ENCODE peak calls at places on chromosomes 2 and 18, in four cellular contexts. I, P, Z and S are unnamed samples.

GRCh38 chr2:136185991-136186771 is 68.2 kb upstream of the CXCR4 start:
- DNase-seq in I (no peak), P (no peak), Z (no peak), S (no peak)

GRCh38 chr2:70709746-70710145 is 58.3 kb downstream of the ADD2 start:
- DNase-seq in I (no peak), P (no peak), Z (no peak), S (no peak)

GRCh38 chr2:158131919-158132566 is 30.4 kb downstream of the UPP2 start:
- DNase-seq in I (no peak), P (no peak), Z (no peak), S (peak; percentile 86)

GRCh38 chr2:188984680-188985079 is 10.5 kb downstream of the COL3A1 start:
- DNase-seq in I (no peak), P (no peak), Z (no peak), S (no peak)

GRCh38 chr2:18301421-18302139 is 258.9 kb downstream of the RDH14 start:
- DNase-seq in I (no peak), P (no peak), Z (no peak), S (no peak)

GRCh38 chr2:197205590-197206215 is 104.9 kb downstream of the ANKRD44 start:
- DNase-seq in I (peak; percentile 30), P (no peak), Z (no peak), S (peak; percentile 43)

GRCh38 chr18:28176674-28176932 is 327 bp downstream of the CDH2 start:
- DNase-seq in I (no peak), P (no peak), Z (no peak), S (no peak)

GRCh38 chr2:203750669-203751068 is 44.2 kb downstream of the CD28 start:
- DNase-seq in I (no peak), P (no peak), Z (no peak), S (no peak)

GRCh38 chr2:129252781-129253460 is 726.5 kb upstream of the RAB6C start:
- DNase-seq in I (no peak), P (no peak), Z (no peak), S (no peak)

GRCh38 chr2:68366083-68366560 is 1.0 kb downstream of the PLEK start:
- DNase-seq in I (peak; percentile 46), P (no peak), Z (no peak), S (peak; percentile 41)

GRCh38 chr2:215363461-215364156 is 51.8 kb downstream of the ATIC start:
- DNase-seq in I (no peak), P (no peak), Z (no peak), S (no peak)

GRCh38 chr18:10495936-10496335 is 29.9 kb upstream of the NAPG start:
- DNase-seq in I (no peak), P (no peak), Z (no peak), S (no peak)

GRCh38 chr2:206241767-206242166 is 32.7 kb upstream of the ZDBF2 start:
- DNase-seq in I (no peak), P (no peak), Z (no peak), S (no peak)

GRCh38 chr2:160425394-160425793 is 68.2 kb downstream of the RBMS1 start:
- DNase-seq in I (no peak), P (no peak), Z (no peak), S (no peak)

GRCh38 chr2:164061129-164061746 is 325.4 kb upstream of the FIGN start:
- DNase-seq in I (no peak), P (no peak), Z (peak; percentile 20), S (peak; percentile 15)

GRCh38 chr2:26483501-26483900 is 5.6 kb upstream of the OTOF start:
- DNase-seq in I (no peak), P (no peak), Z (no peak), S (no peak)

GRCh38 chr18:3425450-3425849 is 24.5 kb upstream of the TGIF1 start:
- DNase-seq in I (no peak), P (no peak), Z (no peak), S (no peak)

GRCh38 chr2:129935118-129935517 is 44.3 kb upstream of the RAB6C start:
- DNase-seq in I (no peak), P (no peak), Z (no peak), S (no peak)

GRCh38 chr2:186612555-186613440 is 22.9 kb downstream of the ITGAV start:
- DNase-seq in I (no peak), P (no peak), Z (no peak), S (no peak)

GRCh38 chr2:180012523-180012922 is 5.4 kb upstream of the CWC22 start:
- DNase-seq in I (no peak), P (no peak), Z (no peak), S (peak; percentile 16)

GRCh38 chr2:174577967-174578589 is 19.5 kb downstream of the WIPF1 start:
- DNase-seq in I (no peak), P (no peak), Z (no peak), S (peak; percentile 23)

GRCh38 chr2:104858325-104858978 is 4.5 kb downstream of the POU3F3 start:
- DNase-seq in I (no peak), P (no peak), Z (no peak), S (no peak)

GRCh38 chr2:30481323-30481800 is 34.3 kb downstream of the LCLAT1 start:
- DNase-seq in I (peak; percentile 31), P (no peak), Z (no peak), S (peak; percentile 46)

GRCh38 chr2:238811293-238811692 is 36.6 kb upstream of the TWIST2 start:
- DNase-seq in I (no peak), P (no peak), Z (no peak), S (no peak)

GRCh38 chr2:26477911-26478253 is at the start of gene OTOF:
- DNase-seq in I (no peak), P (peak; percentile 75), Z (no peak), S (no peak)

GRCh38 chr18:31721596-31721995 is 37.2 kb upstream of the B4GALT6 start:
- DNase-seq in I (no peak), P (no peak), Z (no peak), S (no peak)

GRCh38 chr18:35087726-35088125 is 46.5 kb downstream of the MAPRE2 start:
- DNase-seq in I (no peak), P (no peak), Z (no peak), S (no peak)

GRCh38 chr18:35084494-35085449 is 43.6 kb downstream of the MAPRE2 start:
- DNase-seq in I (no peak), P (no peak), Z (no peak), S (peak; percentile 21)

GRCh38 chr18:35085450-35086032 is 44.3 kb downstream of the MAPRE2 start:
- DNase-seq in I (no peak), P (no peak), Z (no peak), S (peak; percentile 7)

GRCh38 chr18:35088931-35089330 is 47.7 kb downstream of the MAPRE2 start:
- DNase-seq in I (no peak), P (no peak), Z (no peak), S (no peak)

DNA sequence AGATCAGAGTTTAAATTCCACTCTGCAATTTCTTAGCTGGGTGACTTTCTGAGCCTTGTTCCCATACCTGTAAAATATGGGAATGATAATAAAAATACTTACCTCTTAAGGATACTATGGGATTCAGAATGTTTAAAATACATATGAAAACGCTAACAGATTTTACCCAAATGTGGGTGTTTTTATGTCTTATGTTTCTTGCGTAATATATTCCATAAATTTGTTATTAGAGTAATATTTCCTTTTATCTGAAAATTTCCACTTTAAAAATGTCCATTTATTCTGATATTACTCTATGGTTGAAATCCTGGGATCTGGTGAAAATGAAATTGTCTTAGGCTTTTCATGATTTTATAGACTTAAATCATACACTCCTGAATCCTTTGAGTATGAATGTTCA is 45.5 kb downstream of the MAPRE2 start:
- DNase-seq in I (no peak), P (no peak), Z (no peak), S (no peak)
- H3K4me1 ChIP-seq in I (peaks cover 10% of the 10 kb centered on the region), P (no peaks in the 10 kb centered on the region), Z (no peaks in the 10 kb centered on the region), S (no peaks in the 10 kb centered on the region)

GRCh38 chr2:171320208-171320621 is 113.6 kb downstream of the METTL8 start:
- DNase-seq in I (no peak), P (no peak), Z (no peak), S (no peak)
- H3K4me1 ChIP-seq in I (peaks cover 5% of the 10 kb centered on the region), P (no peaks in the 10 kb centered on the region), Z (no peaks in the 10 kb centered on the region), S (no peaks in the 10 kb centered on the region)

GRCh38 chr2:1099418-1099817 is 148.8 kb downstream of the SNTG2 start:
- DNase-seq in I (no peak), P (no peak), Z (no peak), S (no peak)

GRCh38 chr2:1101982-1102381 is 151.3 kb downstream of the SNTG2 start:
- DNase-seq in I (no peak), P (no peak), Z (no peak), S (no peak)

GRCh38 chr2:1104364-1104763 is 153.7 kb downstream of the SNTG2 start:
- DNase-seq in I (no peak), P (no peak), Z (no peak), S (no peak)

GRCh38 chr2:1097086-1097485 is 146.4 kb downstream of the SNTG2 start:
- DNase-seq in I (no peak), P (no peak), Z (no peak), S (no peak)

DNA sequence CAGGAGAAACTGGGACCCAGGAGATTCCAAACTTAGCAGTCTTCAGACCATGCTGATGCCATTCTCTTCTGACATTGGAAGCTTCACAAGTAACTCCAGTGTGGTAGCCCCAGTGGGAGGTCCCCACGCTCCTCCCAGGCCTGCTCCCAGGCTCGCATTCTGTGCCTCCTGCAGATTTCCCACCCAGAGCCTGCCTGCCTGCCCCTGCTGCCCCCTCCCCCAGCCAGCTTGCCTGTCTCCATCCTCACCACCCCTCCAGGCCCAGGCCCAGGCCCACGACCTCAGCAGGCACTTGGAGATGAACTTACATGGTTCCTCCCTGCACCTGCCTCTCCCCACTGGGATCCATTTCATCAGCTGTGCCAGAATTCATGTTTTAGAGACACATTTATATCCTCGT is 150.4 kb downstream of the SNTG2 start:
- DNase-seq in I (no peak), P (no peak), Z (no peak), S (no peak)
- H3K4me1 ChIP-seq in I (no peaks in the 10 kb centered on the region), P (no peaks in the 10 kb centered on the region), Z (no peaks in the 10 kb centered on the region), S (no peaks in the 10 kb centered on the region)

DNA sequence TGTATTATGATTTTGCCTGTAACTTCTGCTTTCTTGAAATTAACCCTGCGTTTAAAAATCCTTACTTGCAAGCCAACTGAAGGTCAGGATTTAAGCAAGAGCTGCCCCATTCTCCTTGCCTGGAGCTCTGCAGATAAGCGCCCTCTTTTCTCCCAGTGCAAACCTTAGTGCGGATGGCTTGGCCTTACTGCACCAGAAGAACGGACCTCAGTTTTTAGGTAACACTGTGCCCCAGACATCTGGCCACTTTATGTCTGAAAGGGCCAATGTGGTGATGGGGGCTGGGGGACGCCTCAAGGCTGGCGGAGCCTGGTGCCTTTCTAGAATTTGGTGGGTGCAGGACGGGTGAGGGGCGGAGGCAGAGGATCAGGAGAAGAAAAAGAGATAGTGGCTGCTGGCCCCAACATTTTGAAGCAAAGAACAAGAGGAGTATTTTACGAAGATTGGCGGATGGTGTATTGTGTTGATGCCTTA is 718 bp upstream of the TNFRSF11A start:
- DNase-seq in I (no peak), P (no peak), Z (no peak), S (no peak)
- H3K4me1 ChIP-seq in I (peaks cover 35% of the 10 kb centered on the region), P (no peaks in the 10 kb centered on the region), Z (peaks cover 27% of the 10 kb centered on the region), S (peaks cover 4% of the 10 kb centered on the region)

DNA sequence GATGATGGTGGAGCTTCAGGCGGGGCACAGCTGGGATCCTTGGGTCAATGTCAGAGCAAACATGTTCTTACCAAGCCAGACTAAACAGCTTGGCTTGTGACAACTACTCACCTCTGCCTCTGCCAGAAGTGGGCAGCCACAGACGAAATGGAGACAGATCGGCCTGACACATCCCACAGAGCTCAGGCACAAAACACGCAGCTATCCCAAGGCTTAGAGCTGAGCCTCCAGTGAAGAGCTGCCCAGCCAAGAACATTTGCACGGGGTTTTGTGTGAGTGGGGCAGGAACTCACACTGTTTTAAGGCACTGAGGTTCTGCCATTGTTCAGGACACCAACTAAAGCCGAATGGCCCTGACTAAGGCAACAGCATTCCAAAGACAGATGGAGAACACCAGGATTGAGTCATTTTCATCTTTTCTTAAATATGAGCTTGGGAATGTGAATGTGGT is 12.8 kb downstream of the PXDN start:
- DNase-seq in I (peak; percentile 7), P (peak; percentile 61), Z (no peak), S (no peak)
- H3K4me1 ChIP-seq in I (peaks cover 33% of the 10 kb centered on the region), P (no peaks in the 10 kb centered on the region), Z (peaks cover 48% of the 10 kb centered on the region), S (no peaks in the 10 kb centered on the region)

GRCh38 chr2:221642447-221642846 is 70.3 kb upstream of the EPHA4 start:
- DNase-seq in I (no peak), P (no peak), Z (no peak), S (no peak)
- H3K4me1 ChIP-seq in I (no peaks in the 10 kb centered on the region), P (no peaks in the 10 kb centered on the region), Z (no peaks in the 10 kb centered on the region), S (no peaks in the 10 kb centered on the region)